ENCODE peak calls at places on chromosomes 1 and 21, in nine cellular contexts. One of them, this sample, is unnamed.
A peak's percentile ranks its signal among the peaks of the same experiment; 100 is the strongest.

GRCh38 chr1:12407050-12407961 is 177.5 kb downstream of the VPS13D start:
- DNase-seq in CD4-positive, CD25-positive, alpha-beta regulatory T cell: peak; percentile 34
- DNase-seq in kidney epithelial cell: no peak
- DNase-seq in IMR-90: peak; percentile 84
- DNase-seq in upper lobe of left lung: peak; percentile 38
- DNase-seq in mammary epithelial cell: peak; percentile 52
- DNase-seq in ovary: no peak
- DNase-seq in CD8-positive, alpha-beta T cell: no peak
- DNase-seq in left ventricle myocardium inferior: no peak
- DNase-seq in this sample: no peak

GRCh38 chr1:113255728-113256347 is 134.5 kb upstream of the MAGI3 start:
- DNase-seq in left ventricle myocardium inferior: no peak
- DNase-seq in IMR-90: no peak
- DNase-seq in upper lobe of left lung: peak; percentile 32
- DNase-seq in ovary: no peak
- DNase-seq in mammary epithelial cell: no peak
- DNase-seq in CD8-positive, alpha-beta T cell: no peak
- DNase-seq in CD4-positive, CD25-positive, alpha-beta regulatory T cell: no peak
- DNase-seq in kidney epithelial cell: no peak
- DNase-seq in this sample: no peak

GRCh38 chr1:236320671-236321070 is 38.9 kb upstream of the ERO1B start:
- DNase-seq in mammary epithelial cell: no peak
- DNase-seq in ovary: no peak
- DNase-seq in IMR-90: no peak
- DNase-seq in left ventricle myocardium inferior: no peak
- DNase-seq in CD8-positive, alpha-beta T cell: no peak
- DNase-seq in upper lobe of left lung: no peak
- DNase-seq in kidney epithelial cell: no peak
- DNase-seq in CD4-positive, CD25-positive, alpha-beta regulatory T cell: no peak
- DNase-seq in this sample: no peak

GRCh38 chr1:111603979-111604378 is 15.6 kb upstream of the RAP1A start:
- DNase-seq in upper lobe of left lung: peak; percentile 42
- DNase-seq in CD8-positive, alpha-beta T cell: peak; percentile 64
- DNase-seq in kidney epithelial cell: no peak
- DNase-seq in CD4-positive, CD25-positive, alpha-beta regulatory T cell: peak; percentile 83
- DNase-seq in ovary: no peak
- DNase-seq in left ventricle myocardium inferior: no peak
- DNase-seq in IMR-90: no peak
- DNase-seq in mammary epithelial cell: no peak
- DNase-seq in this sample: no peak

GRCh38 chr1:151282883-151283725 is 1.0 kb downstream of the ZNF687 start:
- DNase-seq in left ventricle myocardium inferior: peak; percentile 33
- DNase-seq in CD4-positive, CD25-positive, alpha-beta regulatory T cell: no peak
- DNase-seq in IMR-90: no peak
- DNase-seq in kidney epithelial cell: no peak
- DNase-seq in mammary epithelial cell: peak; percentile 35
- DNase-seq in CD8-positive, alpha-beta T cell: no peak
- DNase-seq in ovary: peak; percentile 64
- DNase-seq in upper lobe of left lung: peak; percentile 60
- DNase-seq in this sample: no peak

GRCh38 chr21:30097791-30098190 is 68.8 kb downstream of the CLDN17 start:
- DNase-seq in CD4-positive, CD25-positive, alpha-beta regulatory T cell: no peak
- DNase-seq in IMR-90: no peak
- DNase-seq in mammary epithelial cell: no peak
- DNase-seq in CD8-positive, alpha-beta T cell: no peak
- DNase-seq in upper lobe of left lung: no peak
- DNase-seq in kidney epithelial cell: no peak
- DNase-seq in ovary: no peak
- DNase-seq in left ventricle myocardium inferior: no peak
- DNase-seq in this sample: no peak

GRCh38 chr1:205183676-205184335 is 27.7 kb downstream of the DSTYK start:
- DNase-seq in mammary epithelial cell: no peak
- DNase-seq in upper lobe of left lung: no peak
- DNase-seq in kidney epithelial cell: no peak
- DNase-seq in IMR-90: peak; percentile 54
- DNase-seq in CD4-positive, CD25-positive, alpha-beta regulatory T cell: no peak
- DNase-seq in ovary: no peak
- DNase-seq in left ventricle myocardium inferior: no peak
- DNase-seq in CD8-positive, alpha-beta T cell: no peak
- DNase-seq in this sample: no peak

GRCh38 chr1:88731475-88731874 is 47.4 kb downstream of the PKN2 start:
- DNase-seq in CD8-positive, alpha-beta T cell: no peak
- DNase-seq in CD4-positive, CD25-positive, alpha-beta regulatory T cell: no peak
- DNase-seq in ovary: no peak
- DNase-seq in left ventricle myocardium inferior: no peak
- DNase-seq in upper lobe of left lung: no peak
- DNase-seq in kidney epithelial cell: no peak
- DNase-seq in mammary epithelial cell: peak; percentile 62
- DNase-seq in IMR-90: peak; percentile 97
- DNase-seq in this sample: no peak

GRCh38 chr1:71586030-71586429 is 505.2 kb upstream of the ZRANB2 start:
- DNase-seq in mammary epithelial cell: peak; percentile 32
- DNase-seq in kidney epithelial cell: no peak
- DNase-seq in upper lobe of left lung: no peak
- DNase-seq in IMR-90: no peak
- DNase-seq in ovary: no peak
- DNase-seq in CD8-positive, alpha-beta T cell: no peak
- DNase-seq in CD4-positive, CD25-positive, alpha-beta regulatory T cell: no peak
- DNase-seq in left ventricle myocardium inferior: no peak
- DNase-seq in this sample: no peak

GRCh38 chr1:54144366-54144765 is 8.4 kb downstream of the CDCP2 start:
- DNase-seq in IMR-90: no peak
- DNase-seq in upper lobe of left lung: no peak
- DNase-seq in CD4-positive, CD25-positive, alpha-beta regulatory T cell: no peak
- DNase-seq in kidney epithelial cell: no peak
- DNase-seq in CD8-positive, alpha-beta T cell: no peak
- DNase-seq in left ventricle myocardium inferior: no peak
- DNase-seq in mammary epithelial cell: no peak
- DNase-seq in ovary: no peak
- DNase-seq in this sample: no peak

GRCh38 chr1:20411196-20411980 is 74.6 kb downstream of the CAMK2N1 start:
- DNase-seq in CD4-positive, CD25-positive, alpha-beta regulatory T cell: no peak
- DNase-seq in mammary epithelial cell: peak; percentile 91
- DNase-seq in left ventricle myocardium inferior: no peak
- DNase-seq in IMR-90: peak; percentile 97
- DNase-seq in CD8-positive, alpha-beta T cell: no peak
- DNase-seq in kidney epithelial cell: peak; percentile 66
- DNase-seq in ovary: no peak
- DNase-seq in upper lobe of left lung: no peak
- DNase-seq in this sample: no peak

GRCh38 chr1:6471969-6472368 is 6.0 kb upstream of the TNFRSF25 start:
- DNase-seq in kidney epithelial cell: no peak
- DNase-seq in IMR-90: no peak
- DNase-seq in ovary: no peak
- DNase-seq in CD4-positive, CD25-positive, alpha-beta regulatory T cell: no peak
- DNase-seq in mammary epithelial cell: no peak
- DNase-seq in upper lobe of left lung: peak; percentile 89
- DNase-seq in CD8-positive, alpha-beta T cell: no peak
- DNase-seq in left ventricle myocardium inferior: no peak
- DNase-seq in this sample: no peak

GRCh38 chr1:180623579-180624347 is 8.1 kb upstream of the XPR1 start:
- DNase-seq in IMR-90: peak; percentile 58
- DNase-seq in CD8-positive, alpha-beta T cell: no peak
- DNase-seq in left ventricle myocardium inferior: no peak
- DNase-seq in mammary epithelial cell: no peak
- DNase-seq in ovary: no peak
- DNase-seq in upper lobe of left lung: no peak
- DNase-seq in CD4-positive, CD25-positive, alpha-beta regulatory T cell: no peak
- DNase-seq in kidney epithelial cell: no peak
- DNase-seq in this sample: no peak

GRCh38 chr1:66373072-66373685 is 160.8 kb upstream of the SGIP1 start:
- DNase-seq in left ventricle myocardium inferior: no peak
- DNase-seq in ovary: no peak
- DNase-seq in mammary epithelial cell: no peak
- DNase-seq in CD8-positive, alpha-beta T cell: no peak
- DNase-seq in kidney epithelial cell: no peak
- DNase-seq in IMR-90: no peak
- DNase-seq in CD4-positive, CD25-positive, alpha-beta regulatory T cell: no peak
- DNase-seq in upper lobe of left lung: no peak
- DNase-seq in this sample: no peak

GRCh38 chr1:53580739-53581475 is 121.7 kb downstream of the DMRTB1 start:
- DNase-seq in CD8-positive, alpha-beta T cell: no peak
- DNase-seq in IMR-90: no peak
- DNase-seq in ovary: no peak
- DNase-seq in upper lobe of left lung: no peak
- DNase-seq in mammary epithelial cell: no peak
- DNase-seq in kidney epithelial cell: no peak
- DNase-seq in CD4-positive, CD25-positive, alpha-beta regulatory T cell: no peak
- DNase-seq in left ventricle myocardium inferior: no peak
- DNase-seq in this sample: no peak

GRCh38 chr1:208044568-208045241 is 133.8 kb upstream of the CD34 start:
- DNase-seq in upper lobe of left lung: no peak
- DNase-seq in CD8-positive, alpha-beta T cell: no peak
- DNase-seq in mammary epithelial cell: no peak
- DNase-seq in kidney epithelial cell: no peak
- DNase-seq in ovary: no peak
- DNase-seq in CD4-positive, CD25-positive, alpha-beta regulatory T cell: no peak
- DNase-seq in IMR-90: no peak
- DNase-seq in left ventricle myocardium inferior: no peak
- DNase-seq in this sample: no peak

GRCh38 chr1:36497207-36497606 is 14.5 kb upstream of the CSF3R start:
- DNase-seq in kidney epithelial cell: no peak
- DNase-seq in CD4-positive, CD25-positive, alpha-beta regulatory T cell: no peak
- DNase-seq in ovary: no peak
- DNase-seq in mammary epithelial cell: no peak
- DNase-seq in upper lobe of left lung: no peak
- DNase-seq in left ventricle myocardium inferior: no peak
- DNase-seq in IMR-90: no peak
- DNase-seq in CD8-positive, alpha-beta T cell: no peak
- DNase-seq in this sample: no peak

GRCh38 chr1:41501581-41501980 is 17.1 kb upstream of the EDN2 start:
- DNase-seq in left ventricle myocardium inferior: no peak
- DNase-seq in mammary epithelial cell: no peak
- DNase-seq in CD8-positive, alpha-beta T cell: no peak
- DNase-seq in ovary: no peak
- DNase-seq in CD4-positive, CD25-positive, alpha-beta regulatory T cell: no peak
- DNase-seq in kidney epithelial cell: no peak
- DNase-seq in upper lobe of left lung: no peak
- DNase-seq in IMR-90: no peak
- DNase-seq in this sample: no peak
- H3K4me3 ChIP-seq in left ventricle myocardium inferior: no peak overlapping the region
- H3K4me3 ChIP-seq in mammary epithelial cell: no peak overlapping the region
- H3K4me3 ChIP-seq in CD8-positive, alpha-beta T cell: no peak overlapping the region
- H3K4me3 ChIP-seq in ovary: no peak overlapping the region
- H3K4me3 ChIP-seq in CD4-positive, CD25-positive, alpha-beta regulatory T cell: no peak overlapping the region
- H3K4me3 ChIP-seq in kidney epithelial cell: no peak overlapping the region
- H3K4me3 ChIP-seq in upper lobe of left lung: no peak overlapping the region
- H3K4me3 ChIP-seq in IMR-90: no peak overlapping the region
- H3K4me3 ChIP-seq in this sample: no peak overlapping the region

DNA sequence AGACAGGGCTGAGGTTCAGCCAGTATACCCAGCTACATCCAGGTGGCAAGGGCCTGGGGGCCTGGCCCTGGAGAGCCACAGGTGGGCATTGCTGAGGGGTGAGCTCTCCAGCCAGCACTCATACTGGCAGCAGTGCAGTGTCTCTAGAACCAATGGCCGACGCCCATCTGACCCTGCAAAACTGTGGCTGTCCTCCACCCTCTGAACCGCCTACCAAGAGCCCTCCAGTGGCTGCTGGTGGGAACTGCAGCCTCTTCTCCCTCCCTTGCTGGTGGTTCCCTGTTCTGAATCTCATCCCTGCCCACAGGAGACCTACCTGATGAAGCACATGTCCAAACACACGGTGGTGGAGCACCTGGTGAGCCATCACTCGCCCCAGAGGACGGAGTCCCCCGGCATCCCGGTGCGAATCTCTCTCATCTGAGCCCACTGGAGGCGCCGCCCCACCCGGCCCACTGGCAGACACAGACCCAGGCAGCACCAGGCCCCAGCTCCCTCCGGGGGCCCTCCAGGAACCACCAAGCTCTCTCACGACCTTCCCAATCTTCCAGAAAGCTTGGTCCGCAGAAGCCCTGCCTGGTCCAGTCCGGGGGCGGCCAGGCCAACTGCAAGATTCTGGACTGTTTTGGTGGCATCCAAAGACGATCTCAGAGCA is 22.1 kb downstream of the A3GALT2 start:
- DNase-seq in kidney epithelial cell: no peak
- DNase-seq in upper lobe of left lung: peak; percentile 76
- DNase-seq in mammary epithelial cell: peak; percentile 43
- DNase-seq in CD4-positive, CD25-positive, alpha-beta regulatory T cell: peak; percentile 31
- DNase-seq in CD8-positive, alpha-beta T cell: peak; percentile 44
- DNase-seq in left ventricle myocardium inferior: peak; percentile 76
- DNase-seq in IMR-90: peak; percentile 52
- DNase-seq in ovary: peak; percentile 78
- DNase-seq in this sample: no peak
- H3K36me3 ChIP-seq in kidney epithelial cell: peaks cover 3% of the 10 kb centered on the region
- H3K36me3 ChIP-seq in upper lobe of left lung: peaks cover 34% of the 10 kb centered on the region
- H3K36me3 ChIP-seq in mammary epithelial cell: no peaks in the 10 kb centered on the region
- H3K36me3 ChIP-seq in CD4-positive, CD25-positive, alpha-beta regulatory T cell: peaks cover 9% of the 10 kb centered on the region
- H3K36me3 ChIP-seq in CD8-positive, alpha-beta T cell: peaks cover 10% of the 10 kb centered on the region
- H3K36me3 ChIP-seq in left ventricle myocardium inferior: peaks cover 47% of the 10 kb centered on the region
- H3K36me3 ChIP-seq in IMR-90: peaks cover 25% of the 10 kb centered on the region
- H3K36me3 ChIP-seq in ovary: no peaks in the 10 kb centered on the region
- H3K36me3 ChIP-seq in this sample: peaks cover 38% of the 10 kb centered on the region

GRCh38 chr1:244860078-244860477 is 4.3 kb downstream of the HNRNPU start:
- DNase-seq in upper lobe of left lung: no peak
- DNase-seq in ovary: no peak
- DNase-seq in mammary epithelial cell: no peak
- DNase-seq in IMR-90: no peak
- DNase-seq in CD8-positive, alpha-beta T cell: no peak
- DNase-seq in kidney epithelial cell: no peak
- DNase-seq in CD4-positive, CD25-positive, alpha-beta regulatory T cell: no peak
- DNase-seq in left ventricle myocardium inferior: no peak
- DNase-seq in this sample: no peak

GRCh38 chr1:244861683-244862082 is 2.7 kb downstream of the HNRNPU start:
- DNase-seq in mammary epithelial cell: no peak
- DNase-seq in CD8-positive, alpha-beta T cell: no peak
- DNase-seq in left ventricle myocardium inferior: no peak
- DNase-seq in CD4-positive, CD25-positive, alpha-beta regulatory T cell: no peak
- DNase-seq in upper lobe of left lung: no peak
- DNase-seq in kidney epithelial cell: no peak
- DNase-seq in ovary: no peak
- DNase-seq in IMR-90: no peak
- DNase-seq in this sample: no peak

GRCh38 chr1:244860914-244861610 is 3.3 kb downstream of the HNRNPU start:
- DNase-seq in upper lobe of left lung: no peak
- DNase-seq in CD8-positive, alpha-beta T cell: no peak
- DNase-seq in ovary: no peak
- DNase-seq in IMR-90: no peak
- DNase-seq in kidney epithelial cell: no peak
- DNase-seq in left ventricle myocardium inferior: no peak
- DNase-seq in mammary epithelial cell: no peak
- DNase-seq in CD4-positive, CD25-positive, alpha-beta regulatory T cell: no peak
- DNase-seq in this sample: no peak

GRCh38 chr1:244857761-244858160 is 6.6 kb downstream of the HNRNPU start:
- DNase-seq in ovary: no peak
- DNase-seq in CD4-positive, CD25-positive, alpha-beta regulatory T cell: no peak
- DNase-seq in left ventricle myocardium inferior: no peak
- DNase-seq in mammary epithelial cell: no peak
- DNase-seq in CD8-positive, alpha-beta T cell: no peak
- DNase-seq in upper lobe of left lung: no peak
- DNase-seq in kidney epithelial cell: no peak
- DNase-seq in IMR-90: no peak
- DNase-seq in this sample: no peak

GRCh38 chr1:244858357-244858756 is 6.0 kb downstream of the HNRNPU start:
- DNase-seq in CD4-positive, CD25-positive, alpha-beta regulatory T cell: no peak
- DNase-seq in mammary epithelial cell: no peak
- DNase-seq in kidney epithelial cell: no peak
- DNase-seq in IMR-90: no peak
- DNase-seq in ovary: no peak
- DNase-seq in left ventricle myocardium inferior: no peak
- DNase-seq in upper lobe of left lung: no peak
- DNase-seq in CD8-positive, alpha-beta T cell: no peak
- DNase-seq in this sample: no peak
- H3K4me3 ChIP-seq in CD4-positive, CD25-positive, alpha-beta regulatory T cell: peak overlapping the region; percentile 99
- H3K4me3 ChIP-seq in mammary epithelial cell: no peak overlapping the region
- H3K4me3 ChIP-seq in kidney epithelial cell: no peak overlapping the region
- H3K4me3 ChIP-seq in IMR-90: no peak overlapping the region
- H3K4me3 ChIP-seq in ovary: no peak overlapping the region
- H3K4me3 ChIP-seq in left ventricle myocardium inferior: no peak overlapping the region
- H3K4me3 ChIP-seq in upper lobe of left lung: no peak overlapping the region
- H3K4me3 ChIP-seq in CD8-positive, alpha-beta T cell: no peak overlapping the region
- H3K4me3 ChIP-seq in this sample: no peak overlapping the region

GRCh38 chr1:9606458-9606857 is 17.7 kb downstream of the TMEM201 start:
- DNase-seq in CD8-positive, alpha-beta T cell: no peak
- DNase-seq in kidney epithelial cell: no peak
- DNase-seq in IMR-90: no peak
- DNase-seq in upper lobe of left lung: no peak
- DNase-seq in ovary: no peak
- DNase-seq in left ventricle myocardium inferior: no peak
- DNase-seq in mammary epithelial cell: no peak
- DNase-seq in CD4-positive, CD25-positive, alpha-beta regulatory T cell: no peak
- DNase-seq in this sample: no peak
- H3K36me3 ChIP-seq in CD8-positive, alpha-beta T cell: no peaks in the 10 kb centered on the region
- H3K36me3 ChIP-seq in kidney epithelial cell: no peaks in the 10 kb centered on the region
- H3K36me3 ChIP-seq in IMR-90: peaks cover 26% of the 10 kb centered on the region
- H3K36me3 ChIP-seq in upper lobe of left lung: peaks cover 69% of the 10 kb centered on the region
- H3K36me3 ChIP-seq in ovary: no peaks in the 10 kb centered on the region
- H3K36me3 ChIP-seq in left ventricle myocardium inferior: peaks cover 57% of the 10 kb centered on the region
- H3K36me3 ChIP-seq in mammary epithelial cell: peaks cover 7% of the 10 kb centered on the region
- H3K36me3 ChIP-seq in CD4-positive, CD25-positive, alpha-beta regulatory T cell: peaks cover 10% of the 10 kb centered on the region
- H3K36me3 ChIP-seq in this sample: no peaks in the 10 kb centered on the region